ENCODE peak calls at places on chromosomes 16 and 17, in four cellular contexts. Z is PC-9, Y is ascending aorta, D is endothelial cell of umbilical vein. U is an unnamed sample. For H3K9me3, the result is how much of the 10 kb centered on the place peaks cover.

GRCh38 chr17:68400404-68400735 is 56.9 kb downstream of the WIPI1 start:
- DNase-seq in Z (no peak), Y (no peak), D (no peak), U (no peak)

GRCh38 chr17:48134912-48135480 is 27.4 kb downstream of the SNX11 start:
- DNase-seq in Z (no peak), Y (no peak), D (no peak), U (no peak)

GRCh38 chr17:1030684-1031557 is 34.0 kb downstream of the TIMM22 start:
- DNase-seq in Z (no peak), Y (no peak), D (no peak), U (no peak)

GRCh38 chr17:76734080-76734840 is 2.9 kb downstream of the SRSF2 start:
- DNase-seq in Z (no peak), Y (no peak), D (peak), U (no peak)

GRCh38 chr16:76784530-76784929 is 406.5 kb upstream of the MON1B start:
- DNase-seq in Z (no peak), Y (no peak), D (no peak), U (no peak)

GRCh38 chr17:14295676-14296075 is 5.2 kb upstream of the HS3ST3B1 start:
- DNase-seq in Z (no peak), Y (no peak), D (no peak), U (no peak)

GRCh38 chr16:17364319-17365210 is 106.2 kb downstream of the XYLT1 start:
- DNase-seq in Z (no peak), Y (no peak), D (no peak), U (no peak)

GRCh38 chr17:20944014-20944905 is 98.6 kb downstream of the USP22 start:
- DNase-seq in Z (peak), Y (no peak), D (no peak), U (peak)

GRCh38 chr16:79509221-79509631 is 91.3 kb downstream of the MAF start:
- DNase-seq in Z (no peak), Y (peak), D (no peak), U (no peak)

DNA sequence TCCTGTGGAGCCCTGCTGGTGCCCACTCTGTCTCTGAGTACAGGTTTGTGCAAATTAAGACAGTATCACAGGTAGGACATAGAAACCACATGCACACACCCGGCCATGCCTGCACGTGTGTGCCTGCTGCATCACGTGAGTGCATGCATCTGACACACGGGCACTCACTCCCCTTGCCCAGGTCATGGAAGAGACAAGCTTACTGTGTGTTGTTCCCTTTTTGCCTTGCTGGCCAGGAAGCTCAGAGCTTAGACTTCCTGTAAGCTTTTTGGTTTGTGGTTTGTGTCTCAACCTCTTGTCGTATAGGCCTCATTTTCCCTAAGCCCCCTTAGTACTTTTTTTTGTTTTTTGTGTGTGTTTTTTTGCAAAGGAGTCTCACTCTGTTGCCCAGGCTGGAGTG is 25.0 kb downstream of the ZNF469 start:
- DNase-seq in Z (no peak), Y (no peak), D (no peak), U (no peak)
- H3K4me3 ChIP-seq in Z (no peak), Y (no peak), D (no peak), U (no peak)

DNA sequence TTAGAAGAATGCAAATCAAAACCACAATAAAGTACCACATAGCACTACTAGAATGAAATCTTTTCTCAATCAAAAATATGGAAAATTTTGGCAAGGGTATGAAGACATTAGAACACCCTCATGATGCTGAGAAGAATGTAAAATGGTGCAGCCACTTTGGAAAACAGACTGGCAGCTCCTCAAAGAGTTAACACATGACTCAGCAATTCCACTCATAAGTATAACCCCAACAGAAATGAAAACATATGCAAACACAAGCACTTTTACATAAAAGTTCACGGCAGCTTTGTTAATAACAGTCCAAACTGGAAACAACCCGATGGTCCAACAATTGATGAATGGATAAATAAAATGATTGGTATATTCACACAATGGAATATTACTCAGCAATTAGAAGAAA is 124.5 kb downstream of the SHCBP1 start:
- DNase-seq in Z (no peak), Y (no peak), D (no peak), U (no peak)
- H3K9me3 ChIP-seq in Z (under half), Y (under half), D (under half), U (under half)

GRCh38 chr16:74650966-74651567 is 15.6 kb downstream of the RFWD3 start:
- DNase-seq in Z (no peak), Y (no peak), D (peak), U (peak)
- TF ChIP-seq CTCF in Z (peak), Y (peak), D (peak), U (peak)

GRCh38 chr16:88840589-88841215 is 16.0 kb downstream of the GALNS start:
- DNase-seq in Z (no peak), Y (no peak), D (no peak), U (no peak)
- H3K4me3 ChIP-seq in Z (no peak), Y (no peak), D (no peak), U (no peak)

GRCh38 chr17:73188011-73188410 is 4.8 kb upstream of the COG1 start:
- DNase-seq in Z (no peak), Y (no peak), D (no peak), U (no peak)
- H3K9me3 ChIP-seq in Z (under half), Y (under half), D (under half), U (under half)

GRCh38 chr17:3727041-3727440 is 3.3 kb downstream of the HASPIN start:
- DNase-seq in Z (no peak), Y (no peak), D (no peak), U (no peak)

GRCh38 chr17:3730881-3731429 is 7.3 kb downstream of the HASPIN start:
- DNase-seq in Z (no peak), Y (no peak), D (no peak), U (no peak)

GRCh38 chr17:3735515-3735914 is 11.8 kb downstream of the HASPIN start:
- DNase-seq in Z (no peak), Y (no peak), D (no peak), U (no peak)

GRCh38 chr17:3729881-3730280 is 6.2 kb downstream of the HASPIN start:
- DNase-seq in Z (no peak), Y (no peak), D (no peak), U (no peak)

DNA sequence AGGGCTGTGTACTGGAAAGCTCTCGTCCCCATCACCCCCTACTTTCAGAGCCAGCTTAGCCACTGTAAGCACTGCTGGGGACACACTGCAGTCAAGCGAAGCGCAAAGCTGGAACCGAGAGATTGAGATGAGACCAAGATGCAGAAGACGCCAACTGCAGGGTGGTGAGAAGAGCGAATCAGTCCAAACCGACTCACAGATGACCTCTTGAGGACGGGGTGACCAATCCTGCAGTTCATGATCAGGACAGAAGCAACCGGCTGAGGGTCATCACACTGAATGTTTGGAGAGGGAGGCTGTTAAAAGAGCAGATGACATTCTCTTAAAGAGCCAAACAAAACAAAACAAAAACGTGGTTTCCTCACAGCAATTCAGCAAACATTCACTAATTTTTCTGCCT is 8.5 kb downstream of the HASPIN start:
- DNase-seq in Z (no peak), Y (no peak), D (no peak), U (no peak)
- TF ChIP-seq CTCF in Z (no peak), Y (no peak), D (no peak), U (no peak)

DNA sequence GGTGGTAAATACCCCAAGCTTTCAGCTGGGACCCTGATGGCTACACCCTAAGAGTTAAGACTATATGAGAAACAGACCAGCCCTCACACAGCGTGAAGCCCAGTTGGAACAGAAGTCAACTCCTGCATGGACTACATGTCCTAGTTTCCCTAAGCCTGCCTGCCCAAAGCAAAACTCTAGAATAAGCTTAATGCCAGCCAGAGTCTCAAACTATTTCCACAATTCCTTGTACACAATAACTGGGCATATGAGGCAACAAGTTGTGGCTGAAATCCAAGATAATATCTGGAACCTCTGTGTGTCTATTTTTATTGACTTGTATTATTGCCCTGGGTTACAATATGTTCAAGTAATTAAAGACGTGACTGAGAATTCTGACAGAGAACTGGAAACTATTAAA is 19.4 kb downstream of the MYH10 start:
- DNase-seq in Z (no peak), Y (no peak), D (peak), U (no peak)
- H3K4me3 ChIP-seq in Z (no peak), Y (peak), D (no peak), U (no peak)

U was measured in Caco-2.